ENCODE peak calls at places on chromosomes 5 and 9, in five cellular contexts. One of them, this sample, is unnamed.

GRCh38 chr5:90590170-90590569 is 31.6 kb downstream of the ADGRV1 start:
- DNase-seq in Calu3: no peak
- DNase-seq in AG09309: no peak
- DNase-seq in NCI-H2227 treated with DMSO at 0.1 percent for 48 hours: no peak
- DNase-seq in head of caudate nucleus: no peak
- DNase-seq in this sample: no peak

GRCh38 chr5:169805527-169805934 is 168.5 kb downstream of the DOCK2 start:
- DNase-seq in NCI-H2227 treated with DMSO at 0.1 percent for 48 hours: no peak
- DNase-seq in Calu3: no peak
- DNase-seq in head of caudate nucleus: peak
- DNase-seq in AG09309: no peak
- DNase-seq in this sample: peak

GRCh38 chr5:170278611-170279500 is 18.7 kb downstream of the LCP2 start:
- DNase-seq in AG09309: no peak
- DNase-seq in Calu3: no peak
- DNase-seq in NCI-H2227 treated with DMSO at 0.1 percent for 48 hours: no peak
- DNase-seq in head of caudate nucleus: no peak
- DNase-seq in this sample: no peak

GRCh38 chr5:178460598-178461425 is 129.4 kb downstream of the COL23A1 start:
- DNase-seq in AG09309: no peak
- DNase-seq in head of caudate nucleus: peak
- DNase-seq in Calu3: peak
- DNase-seq in NCI-H2227 treated with DMSO at 0.1 percent for 48 hours: no peak
- DNase-seq in this sample: peak

GRCh38 chr9:133356391-133357091 is at the start of the genes SURF1 and SURF2:
- DNase-seq in Calu3: peak
- DNase-seq in AG09309: no peak
- DNase-seq in head of caudate nucleus: peak
- DNase-seq in NCI-H2227 treated with DMSO at 0.1 percent for 48 hours: peak
- DNase-seq in this sample: peak

GRCh38 chr9:116978155-116978554 is 291.1 kb downstream of the TRIM32 start:
- DNase-seq in Calu3: no peak
- DNase-seq in head of caudate nucleus: no peak
- DNase-seq in AG09309: no peak
- DNase-seq in NCI-H2227 treated with DMSO at 0.1 percent for 48 hours: no peak
- DNase-seq in this sample: peak

GRCh38 chr9:93185261-93186150 is 1.6 kb downstream of the WNK2 start:
- DNase-seq in NCI-H2227 treated with DMSO at 0.1 percent for 48 hours: no peak
- DNase-seq in head of caudate nucleus: no peak
- DNase-seq in AG09309: no peak
- DNase-seq in Calu3: no peak
- DNase-seq in this sample: no peak

GRCh38 chr5:132999246-132999645 is 27.1 kb downstream of the ZCCHC10 start:
- DNase-seq in head of caudate nucleus: no peak
- DNase-seq in AG09309: no peak
- DNase-seq in NCI-H2227 treated with DMSO at 0.1 percent for 48 hours: no peak
- DNase-seq in Calu3: no peak
- DNase-seq in this sample: no peak

GRCh38 chr5:132134384-132134783 is 60.8 kb downstream of the CSF2 start:
- DNase-seq in NCI-H2227 treated with DMSO at 0.1 percent for 48 hours: no peak
- DNase-seq in Calu3: peak
- DNase-seq in AG09309: no peak
- DNase-seq in head of caudate nucleus: no peak
- DNase-seq in this sample: no peak